ENCODE peak calls at places on chromosomes 5 and 9, in four cellular contexts. U, T, Z and I are unnamed samples.

GRCh38 chr9:125988479-125989050 is 241.4 kb downstream of the PBX3 start:
- DNase-seq in T (no peak), U (no peak), Z (peak), I (no peak)

GRCh38 chr5:2176581-2176980 is 293.9 kb upstream of the IRX4 start:
- DNase-seq in Z (no peak), T (no peak), U (no peak), I (no peak)

GRCh38 chr9:127132921-127133647 is 10.6 kb upstream of the ANGPTL2 start:
- DNase-seq in U (no peak), Z (no peak), T (no peak), I (peak)

GRCh38 chr9:98563212-98563907 is 145.4 kb downstream of the GABBR2 start:
- DNase-seq in U (no peak), Z (no peak), T (no peak), I (no peak)

GRCh38 chr5:115541586-115541985 is 3.0 kb downstream of the FEM1C start:
- DNase-seq in U (no peak), Z (no peak), T (no peak), I (no peak)

GRCh38 chr9:76365028-76365427 is 29.2 kb downstream of the RFK start:
- DNase-seq in T (no peak), Z (no peak), U (peak), I (no peak)

GRCh38 chr5:116084231-116084630 is 594 bp upstream of the COMMD10 start:
- DNase-seq in T (no peak), Z (no peak), U (no peak), I (no peak)

GRCh38 chr5:32027717-32028321 is 146.3 kb downstream of the GOLPH3 start:
- DNase-seq in T (no peak), Z (no peak), U (peak), I (peak)

GRCh38 chr9:96441798-96442445 is 8.0 kb upstream of the HABP4 start:
- DNase-seq in T (no peak), U (no peak), Z (no peak), I (no peak)

GRCh38 chr5:82272957-82273356 is 5.2 kb downstream of the RPS23 start:
- DNase-seq in U (no peak), Z (no peak), T (peak), I (no peak)

GRCh38 chr9:98249774-98250173 is 5.7 kb downstream of the TBC1D2 start:
- DNase-seq in T (no peak), U (no peak), Z (no peak), I (no peak)

GRCh38 chr5:111735829-111736228 is 21.2 kb downstream of the NREP start:
- DNase-seq in Z (peak), U (peak), T (no peak), I (no peak)

GRCh38 chr5:53994148-53994547 is 316.2 kb downstream of the ARL15 start:
- DNase-seq in Z (no peak), U (peak), T (no peak), I (no peak)

GRCh38 chr5:3035452-3035851 is 284.0 kb upstream of the IRX2 start:
- DNase-seq in Z (no peak), T (no peak), U (no peak), I (no peak)

GRCh38 chr5:82334856-82335255 is 56.7 kb upstream of the RPS23 start:
- DNase-seq in T (no peak), U (no peak), Z (no peak), I (no peak)